ENCODE peak calls at places on chromosomes 4 and X, in four cellular contexts. L is K562, H is HepG2, T is H1. D is an unnamed sample.

GRCh38 chr4:24805036-24805435 is 9.7 kb downstream of the SOD3 start:
- DNase-seq in H (no peak), T (no peak), L (no peak), D (no peak)

GRCh38 chr4:6996481-6996880 is 46.7 kb upstream of the TADA2B start:
- DNase-seq in L (no peak), T (no peak), H (no peak), D (no peak)

GRCh38 chr4:138935135-138935795 is 80.3 kb upstream of the NOCT start:
- DNase-seq in T (no peak), H (no peak), L (no peak), D (no peak)

GRCh38 chrX:154652311-154653047 is 900 bp downstream of the CTAG2 start:
- DNase-seq in L (no peak), H (no peak), T (no peak), D (no peak)

GRCh38 chr4:95674451-95675095 is 125.8 kb upstream of the UNC5C start:
- DNase-seq in H (no peak), T (no peak), L (no peak), D (no peak)

GRCh38 chr4:121118344-121118743 is 45.8 kb downstream of the TNIP3 start:
- DNase-seq in T (no peak), L (no peak), H (no peak), D (no peak)

GRCh38 chrX:22171287-22172060 is 101.2 kb upstream of the CBLL2 start:
- DNase-seq in T (no peak), L (no peak), H (no peak), D (no peak)

GRCh38 chr4:48905363-48906015 is 1.1 kb downstream of the OCIAD2 start:
- DNase-seq in H (peak), L (peak), T (no peak), D (no peak)

GRCh38 chrX:70201732-70202131 is 24.4 kb downstream of the DGAT2L6 start:
- DNase-seq in H (no peak), L (no peak), T (no peak), D (no peak)

GRCh38 chr4:10045481-10045880 is 24.2 kb upstream of the SLC2A9 start:
- DNase-seq in L (no peak), T (no peak), H (peak), D (peak)

GRCh38 chr4:81786063-81786763 is 314.5 kb upstream of the RASGEF1B start:
- DNase-seq in H (no peak), T (no peak), L (peak), D (no peak)

GRCh38 chr4:55758570-55758969 is 61.0 kb upstream of the EXOC1L start:
- DNase-seq in H (no peak), L (no peak), T (no peak), D (no peak)

GRCh38 chr4:112145820-112146813 is 863 bp downstream of the FAM241A start:
- DNase-seq in H (no peak), T (no peak), L (peak), D (no peak)

GRCh38 chr4:139760558-139760957 is 94.9 kb downstream of the MGST2 start:
- DNase-seq in T (no peak), L (no peak), H (no peak), D (no peak)

GRCh38 chrX:70525733-70526132 is 81.1 kb downstream of the DLG3 start:
- DNase-seq in T (no peak), H (peak), L (no peak), D (no peak)

GRCh38 chr4:185932491-185932890 is 120.5 kb upstream of the SORBS2 start:
- DNase-seq in H (no peak), T (no peak), L (no peak), D (no peak)

GRCh38 chr4:1209821-1210220 is 37.4 kb upstream of the SPON2 start:
- DNase-seq in L (no peak), T (no peak), H (no peak), D (no peak)

GRCh38 chrX:39946822-39947221 is 150.9 kb downstream of the BCOR start:
- DNase-seq in L (no peak), H (no peak), T (no peak), D (no peak)

GRCh38 chr4:23091674-23092073 is 398.9 kb downstream of the GBA3 start:
- DNase-seq in H (no peak), T (no peak), L (no peak), D (no peak)

GRCh38 chr4:19945501-19945900 is 306.2 kb upstream of the SLIT2 start:
- DNase-seq in H (no peak), L (no peak), T (no peak), D (no peak)

GRCh38 chr4:39873823-39874222 is 103.9 kb downstream of the PDS5A start:
- DNase-seq in H (no peak), T (no peak), L (no peak), D (no peak)

GRCh38 chr4:76637704-76638361 is 202.8 kb downstream of the SHROOM3 start:
- DNase-seq in H (no peak), L (no peak), T (no peak), D (peak)

GRCh38 chr4:129172181-129172580 is 76.2 kb downstream of the C4orf33 start:
- DNase-seq in H (no peak), L (no peak), T (no peak), D (no peak)

GRCh38 chr4:145938618-145939177 is at the start of gene ZNF827:
- DNase-seq in T (no peak), H (peak), L (no peak), D (peak)

GRCh38 chr4:113637823-113638691 is 123.5 kb downstream of the CAMK2D start:
- DNase-seq in H (no peak), L (no peak), T (no peak), D (no peak)

GRCh38 chrX:48626401-48627298 is 29.4 kb downstream of the WDR13 start:
- DNase-seq in L (no peak), H (no peak), T (no peak), D (no peak)

GRCh38 chr4:149706942-149707341 is 108.7 kb downstream of the IQCM start:
- DNase-seq in H (no peak), T (no peak), L (no peak), D (no peak)

GRCh38 chr4:101630319-101630986 is 160.1 kb upstream of the BANK1 start:
- DNase-seq in T (no peak), H (no peak), L (no peak), D (no peak)

GRCh38 chr4:2462218-2462991 is 6.5 kb upstream of the RNF4 start:
- DNase-seq in H (peak), T (no peak), L (peak), D (peak)

GRCh38 chr4:24102621-24103020 is 212.8 kb upstream of the PPARGC1A start:
- DNase-seq in H (no peak), T (no peak), L (no peak), D (no peak)

GRCh38 chr4:84965558-84966381 is 720 bp downstream of the WDFY3 start:
- DNase-seq in L (peak), H (peak), T (no peak), D (no peak)

GRCh38 chr4:2935762-2936743 is 27.2 kb downstream of the NOP14 start:
- DNase-seq in H (no peak), L (peak), T (no peak), D (peak)

GRCh38 chr4:61958591-61958990 is 758.5 kb downstream of the ADGRL3 start:
- DNase-seq in T (no peak), L (no peak), H (no peak), D (no peak)

GRCh38 chr4:33831667-33832066 is 2412.6 kb downstream of the ARAP2 start:
- DNase-seq in H (no peak), L (no peak), T (no peak), D (no peak)

DNA sequence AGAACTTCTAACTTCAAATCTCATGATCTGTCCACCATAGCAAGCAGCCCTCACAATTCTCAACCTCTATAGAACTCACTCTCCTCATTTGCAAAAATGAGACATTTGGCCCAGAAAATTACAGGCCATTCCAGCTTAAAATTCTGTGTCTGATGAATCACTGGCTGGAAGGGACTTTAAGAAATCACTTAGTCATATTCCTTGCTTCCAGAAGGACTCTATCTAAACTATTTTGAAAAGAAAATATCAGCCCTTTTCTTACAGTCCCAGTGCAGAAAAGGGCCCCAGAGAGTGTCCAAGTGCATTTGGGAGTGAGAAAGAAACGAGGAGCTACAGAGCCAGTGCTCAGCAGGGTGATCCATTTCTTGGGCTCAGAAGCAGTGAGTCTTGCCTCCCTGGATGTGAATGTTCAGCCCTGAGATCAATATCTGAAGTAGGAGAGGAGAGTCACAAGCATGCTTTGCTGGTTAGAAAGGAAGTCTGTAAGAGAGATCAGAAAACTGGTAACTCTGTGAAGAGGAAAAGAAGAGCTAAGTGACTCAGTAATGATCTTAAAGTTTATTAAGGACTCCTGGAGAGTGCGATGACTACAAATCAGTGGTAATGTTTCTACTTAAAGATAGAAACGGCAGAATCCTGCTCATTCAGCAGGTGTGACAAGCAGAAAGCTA is 139.8 kb downstream of the PALLD start:
- DNase-seq in T (no peak), H (no peak), L (no peak), D (no peak)
- TF ChIP-seq MAX in T (no peak), H (no peak), L (no peak), D (no peak)

DNA sequence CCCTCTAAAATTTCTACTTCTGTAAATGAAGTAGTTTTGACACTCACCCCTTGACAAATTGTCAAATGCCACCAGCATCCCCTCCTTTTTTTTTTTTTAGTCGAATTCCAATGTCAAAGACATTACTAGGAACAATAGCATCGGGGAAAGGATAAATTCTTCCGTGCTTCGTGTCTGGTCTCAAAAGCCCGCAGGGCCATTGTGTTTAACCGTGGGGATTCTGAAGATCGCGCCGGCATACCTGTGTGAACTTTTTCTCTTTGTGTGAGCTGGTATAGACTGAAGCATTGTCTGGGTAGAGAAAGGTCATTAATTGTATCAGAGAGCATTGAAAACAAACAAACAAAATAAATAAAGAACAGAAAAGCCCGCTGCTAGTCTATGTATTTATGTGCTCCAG is 313.9 kb downstream of the ASMT start:
- DNase-seq in L (no peak), H (no peak), T (peak), D (no peak)
- TF ChIP-seq FOSL1 in L (no peak), H (no peak), T (no peak), D (no peak)

GRCh38 chrX:1086444-1087409 is 125.7 kb downstream of the CRLF2 start:
- DNase-seq in T (no peak), L (no peak), H (no peak), D (peak)
- TF ChIP-seq MAX in T (no peak), L (no peak), H (no peak), D (peak)

GRCh38 chr4:137266511-137266910 is 265.8 kb downstream of the PCDH18 start:
- DNase-seq in T (no peak), L (no peak), H (no peak), D (no peak)

GRCh38 chr4:137263206-137263605 is 269.1 kb downstream of the PCDH18 start:
- DNase-seq in H (no peak), T (no peak), L (no peak), D (no peak)

GRCh38 chr4:137267024-137267423 is 265.3 kb downstream of the PCDH18 start:
- DNase-seq in T (no peak), L (no peak), H (no peak), D (no peak)
- TF ChIP-seq FOSL1 in T (no peak), L (no peak), H (no peak), D (no peak)

GRCh38 chrX:53084863-53085262 is 2.7 kb downstream of the TSPYL2 start:
- DNase-seq in L (no peak), T (no peak), H (no peak), D (no peak)

GRCh38 chrX:53082773-53083616 is 828 bp downstream of the TSPYL2 start:
- DNase-seq in H (no peak), L (no peak), T (no peak), D (no peak)

GRCh38 chrX:53081925-53082772 is at the start of gene TSPYL2:
- DNase-seq in T (peak), H (peak), L (peak), D (peak)

GRCh38 chrX:53085661-53086229 is 3.6 kb downstream of the TSPYL2 start:
- DNase-seq in L (no peak), T (no peak), H (no peak), D (no peak)

DNA sequence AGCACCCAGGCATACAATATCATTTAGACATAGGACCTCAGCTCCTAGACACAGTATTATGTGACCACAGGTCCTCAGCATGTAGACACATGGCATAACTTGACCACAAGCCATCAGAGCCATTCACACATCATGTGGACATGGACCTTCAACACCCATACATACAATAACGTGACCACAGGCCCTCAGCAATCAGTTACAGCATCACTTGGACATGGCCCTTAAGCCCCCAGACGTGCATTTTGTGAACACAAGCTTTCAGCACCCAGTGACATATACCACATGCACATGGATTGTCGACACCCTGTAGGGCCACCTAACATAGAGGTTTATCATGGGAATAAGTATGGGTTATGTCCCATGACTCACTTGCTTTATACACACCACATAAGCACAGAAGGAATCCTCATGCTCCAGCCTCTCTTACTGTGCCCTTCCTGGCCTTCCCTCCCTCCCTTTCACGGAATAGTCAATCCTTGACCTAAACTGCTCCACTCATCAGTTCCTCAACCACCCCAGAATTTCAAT is 1.9 kb downstream of the TSPYL2 start:
- DNase-seq in T (no peak), H (no peak), L (no peak), D (no peak)
- TF ChIP-seq MAX in T (no peak), H (no peak), L (no peak), D (no peak)

GRCh38 chr4:158817562-158818370 is 48.9 kb downstream of the FNIP2 start:
- DNase-seq in L (no peak), H (no peak), T (no peak), D (no peak)
- TF ChIP-seq FOSL1 in L (no peak), H (no peak), T (no peak), D (no peak)

GRCh38 chr4:52961666-52962412 is 99.7 kb downstream of the RASL11B start:
- DNase-seq in T (no peak), H (no peak), L (no peak), D (no peak)
- TF ChIP-seq MAX in T (no peak), H (no peak), L (no peak), D (no peak)

GRCh38 chr4:144666539-144667175 is 20.7 kb downstream of the HHIP start:
- DNase-seq in L (no peak), H (no peak), T (no peak), D (peak)
- TF ChIP-seq FOSL1 in L (no peak), H (no peak), T (no peak), D (no peak)

GRCh38 chrX:11209798-11210197 is 83.4 kb upstream of the AMELX start:
- DNase-seq in T (no peak), L (peak), H (no peak), D (no peak)

GRCh38 chrX:11210397-11210796 is 82.8 kb upstream of the AMELX start:
- DNase-seq in T (no peak), H (no peak), L (no peak), D (no peak)

GRCh38 chrX:11214346-11215190 is 78.6 kb upstream of the AMELX start:
- DNase-seq in T (no peak), L (no peak), H (no peak), D (no peak)

GRCh38 chrX:11212741-11213140 is 80.5 kb upstream of the AMELX start:
- DNase-seq in H (no peak), L (peak), T (no peak), D (no peak)

GRCh38 chrX:11215191-11215921 is 77.9 kb upstream of the AMELX start:
- DNase-seq in L (no peak), H (no peak), T (peak), D (no peak)
- TF ChIP-seq MAX in L (no peak), H (no peak), T (no peak), D (no peak)

GRCh38 chr4:152304220-152304619 is 231.7 kb downstream of the FBXW7 start:
- DNase-seq in H (no peak), T (no peak), L (no peak), D (no peak)
- TF ChIP-seq FOSL1 in H (no peak), T (no peak), L (no peak), D (no peak)